ENCODE peak calls at places on chromosome 1, in six cellular contexts. One of them, this sample, is unnamed.

GRCh38 chr1:2391034-2391384 is 345 bp downstream of the MORN1 start:
- DNase-seq in tibial artery: no peak
- DNase-seq in breast epithelium: no peak
- DNase-seq in CD8-positive, alpha-beta T cell: no peak
- DNase-seq in stimulated activated naive CD8-positive, alpha-beta T cell treated with anti-CD3 and anti-CD28 coated beads, Interleukin-15, Interleukin-2, amounts not matched to agents 100 U/mL and 50 U/mL, for 24 hours: peak; percentile 31
- DNase-seq in stimulated activated CD8-positive, alpha-beta memory T cell treated with anti-CD3 and anti-CD28 coated beads, Interleukin-15, amount 100 ng/mL, for 1 hour: no peak
- DNase-seq in this sample: no peak

GRCh38 chr1:198837276-198838021 is 198.6 kb downstream of the PTPRC start:
- DNase-seq in tibial artery: no peak
- DNase-seq in breast epithelium: no peak
- DNase-seq in CD8-positive, alpha-beta T cell: no peak
- DNase-seq in stimulated activated naive CD8-positive, alpha-beta T cell treated with anti-CD3 and anti-CD28 coated beads, Interleukin-15, Interleukin-2, amounts not matched to agents 100 U/mL and 50 U/mL, for 24 hours: no peak
- DNase-seq in stimulated activated CD8-positive, alpha-beta memory T cell treated with anti-CD3 and anti-CD28 coated beads, Interleukin-15, amount 100 ng/mL, for 1 hour: no peak
- DNase-seq in this sample: no peak

GRCh38 chr1:243882276-243882675 is 32.2 kb upstream of the AKT3 start:
- DNase-seq in tibial artery: no peak
- DNase-seq in breast epithelium: no peak
- DNase-seq in CD8-positive, alpha-beta T cell: no peak
- DNase-seq in stimulated activated naive CD8-positive, alpha-beta T cell treated with anti-CD3 and anti-CD28 coated beads, Interleukin-15, Interleukin-2, amounts not matched to agents 100 U/mL and 50 U/mL, for 24 hours: no peak
- DNase-seq in stimulated activated CD8-positive, alpha-beta memory T cell treated with anti-CD3 and anti-CD28 coated beads, Interleukin-15, amount 100 ng/mL, for 1 hour: no peak
- DNase-seq in this sample: no peak

GRCh38 chr1:32100359-32100758 is 7.5 kb upstream of the KPNA6 start:
- DNase-seq in tibial artery: peak; percentile 49
- DNase-seq in breast epithelium: no peak
- DNase-seq in CD8-positive, alpha-beta T cell: no peak
- DNase-seq in stimulated activated naive CD8-positive, alpha-beta T cell treated with anti-CD3 and anti-CD28 coated beads, Interleukin-15, Interleukin-2, amounts not matched to agents 100 U/mL and 50 U/mL, for 24 hours: no peak
- DNase-seq in stimulated activated CD8-positive, alpha-beta memory T cell treated with anti-CD3 and anti-CD28 coated beads, Interleukin-15, amount 100 ng/mL, for 1 hour: no peak
- DNase-seq in this sample: no peak

GRCh38 chr1:208781391-208782035 is 537.3 kb upstream of the PLXNA2 start:
- DNase-seq in tibial artery: no peak
- DNase-seq in breast epithelium: no peak
- DNase-seq in CD8-positive, alpha-beta T cell: no peak
- DNase-seq in stimulated activated naive CD8-positive, alpha-beta T cell treated with anti-CD3 and anti-CD28 coated beads, Interleukin-15, Interleukin-2, amounts not matched to agents 100 U/mL and 50 U/mL, for 24 hours: no peak
- DNase-seq in stimulated activated CD8-positive, alpha-beta memory T cell treated with anti-CD3 and anti-CD28 coated beads, Interleukin-15, amount 100 ng/mL, for 1 hour: no peak
- DNase-seq in this sample: no peak

GRCh38 chr1:27725374-27726172 is at the start of gene FAM76A:
- DNase-seq in tibial artery: peak; percentile 99
- DNase-seq in breast epithelium: peak; percentile 99
- DNase-seq in CD8-positive, alpha-beta T cell: peak; percentile 99
- DNase-seq in stimulated activated naive CD8-positive, alpha-beta T cell treated with anti-CD3 and anti-CD28 coated beads, Interleukin-15, Interleukin-2, amounts not matched to agents 100 U/mL and 50 U/mL, for 24 hours: peak; percentile 100
- DNase-seq in stimulated activated CD8-positive, alpha-beta memory T cell treated with anti-CD3 and anti-CD28 coated beads, Interleukin-15, amount 100 ng/mL, for 1 hour: peak; percentile 99
- DNase-seq in this sample: peak; percentile 99

GRCh38 chr1:225587310-225587709 is 65.6 kb downstream of the ENAH start:
- DNase-seq in tibial artery: no peak
- DNase-seq in breast epithelium: no peak
- DNase-seq in CD8-positive, alpha-beta T cell: no peak
- DNase-seq in stimulated activated naive CD8-positive, alpha-beta T cell treated with anti-CD3 and anti-CD28 coated beads, Interleukin-15, Interleukin-2, amounts not matched to agents 100 U/mL and 50 U/mL, for 24 hours: no peak
- DNase-seq in stimulated activated CD8-positive, alpha-beta memory T cell treated with anti-CD3 and anti-CD28 coated beads, Interleukin-15, amount 100 ng/mL, for 1 hour: no peak
- DNase-seq in this sample: no peak

GRCh38 chr1:154404984-154405761 is at the start of gene IL6R:
- DNase-seq in tibial artery: peak; percentile 96
- DNase-seq in breast epithelium: peak; percentile 95
- DNase-seq in CD8-positive, alpha-beta T cell: peak; percentile 76
- DNase-seq in stimulated activated naive CD8-positive, alpha-beta T cell treated with anti-CD3 and anti-CD28 coated beads, Interleukin-15, Interleukin-2, amounts not matched to agents 100 U/mL and 50 U/mL, for 24 hours: peak; percentile 76
- DNase-seq in stimulated activated CD8-positive, alpha-beta memory T cell treated with anti-CD3 and anti-CD28 coated beads, Interleukin-15, amount 100 ng/mL, for 1 hour: peak; percentile 36
- DNase-seq in this sample: peak; percentile 72

GRCh38 chr1:189851806-189852367 is 625.8 kb downstream of the BRINP3 start:
- DNase-seq in tibial artery: no peak
- DNase-seq in breast epithelium: no peak
- DNase-seq in CD8-positive, alpha-beta T cell: no peak
- DNase-seq in stimulated activated naive CD8-positive, alpha-beta T cell treated with anti-CD3 and anti-CD28 coated beads, Interleukin-15, Interleukin-2, amounts not matched to agents 100 U/mL and 50 U/mL, for 24 hours: no peak
- DNase-seq in stimulated activated CD8-positive, alpha-beta memory T cell treated with anti-CD3 and anti-CD28 coated beads, Interleukin-15, amount 100 ng/mL, for 1 hour: no peak
- DNase-seq in this sample: no peak

GRCh38 chr1:51071291-51071690 is 30.7 kb upstream of the C1orf185 start:
- DNase-seq in tibial artery: no peak
- DNase-seq in breast epithelium: no peak
- DNase-seq in CD8-positive, alpha-beta T cell: no peak
- DNase-seq in stimulated activated naive CD8-positive, alpha-beta T cell treated with anti-CD3 and anti-CD28 coated beads, Interleukin-15, Interleukin-2, amounts not matched to agents 100 U/mL and 50 U/mL, for 24 hours: no peak
- DNase-seq in stimulated activated CD8-positive, alpha-beta memory T cell treated with anti-CD3 and anti-CD28 coated beads, Interleukin-15, amount 100 ng/mL, for 1 hour: no peak
- DNase-seq in this sample: no peak

GRCh38 chr1:75211648-75212047 is 77.5 kb downstream of the LHX8 start:
- DNase-seq in tibial artery: no peak
- DNase-seq in breast epithelium: no peak
- DNase-seq in CD8-positive, alpha-beta T cell: no peak
- DNase-seq in stimulated activated naive CD8-positive, alpha-beta T cell treated with anti-CD3 and anti-CD28 coated beads, Interleukin-15, Interleukin-2, amounts not matched to agents 100 U/mL and 50 U/mL, for 24 hours: no peak
- DNase-seq in stimulated activated CD8-positive, alpha-beta memory T cell treated with anti-CD3 and anti-CD28 coated beads, Interleukin-15, amount 100 ng/mL, for 1 hour: no peak
- DNase-seq in this sample: no peak

GRCh38 chr1:35452086-35452485 is 105.1 kb downstream of the KIAA0319L start:
- DNase-seq in tibial artery: peak; percentile 51
- DNase-seq in breast epithelium: peak; percentile 56
- DNase-seq in CD8-positive, alpha-beta T cell: no peak
- DNase-seq in stimulated activated naive CD8-positive, alpha-beta T cell treated with anti-CD3 and anti-CD28 coated beads, Interleukin-15, Interleukin-2, amounts not matched to agents 100 U/mL and 50 U/mL, for 24 hours: no peak
- DNase-seq in stimulated activated CD8-positive, alpha-beta memory T cell treated with anti-CD3 and anti-CD28 coated beads, Interleukin-15, amount 100 ng/mL, for 1 hour: no peak
- DNase-seq in this sample: no peak

GRCh38 chr1:119632103-119632490 is 16.0 kb downstream of the ZNF697 start:
- DNase-seq in tibial artery: peak; percentile 31
- DNase-seq in breast epithelium: no peak
- DNase-seq in CD8-positive, alpha-beta T cell: no peak
- DNase-seq in stimulated activated naive CD8-positive, alpha-beta T cell treated with anti-CD3 and anti-CD28 coated beads, Interleukin-15, Interleukin-2, amounts not matched to agents 100 U/mL and 50 U/mL, for 24 hours: no peak
- DNase-seq in stimulated activated CD8-positive, alpha-beta memory T cell treated with anti-CD3 and anti-CD28 coated beads, Interleukin-15, amount 100 ng/mL, for 1 hour: no peak
- DNase-seq in this sample: no peak

GRCh38 chr1:179586107-179586823 is 5.4 kb upstream of the TDRD5 start:
- DNase-seq in tibial artery: peak; percentile 62
- DNase-seq in breast epithelium: peak; percentile 69
- DNase-seq in CD8-positive, alpha-beta T cell: no peak
- DNase-seq in stimulated activated naive CD8-positive, alpha-beta T cell treated with anti-CD3 and anti-CD28 coated beads, Interleukin-15, Interleukin-2, amounts not matched to agents 100 U/mL and 50 U/mL, for 24 hours: no peak
- DNase-seq in stimulated activated CD8-positive, alpha-beta memory T cell treated with anti-CD3 and anti-CD28 coated beads, Interleukin-15, amount 100 ng/mL, for 1 hour: no peak
- DNase-seq in this sample: peak; percentile 44

GRCh38 chr1:46333300-46334029 is 7.1 kb upstream of the NSUN4 start:
- DNase-seq in tibial artery: no peak
- DNase-seq in breast epithelium: no peak
- DNase-seq in CD8-positive, alpha-beta T cell: no peak
- DNase-seq in stimulated activated naive CD8-positive, alpha-beta T cell treated with anti-CD3 and anti-CD28 coated beads, Interleukin-15, Interleukin-2, amounts not matched to agents 100 U/mL and 50 U/mL, for 24 hours: no peak
- DNase-seq in stimulated activated CD8-positive, alpha-beta memory T cell treated with anti-CD3 and anti-CD28 coated beads, Interleukin-15, amount 100 ng/mL, for 1 hour: no peak
- DNase-seq in this sample: peak; percentile 25

GRCh38 chr1:224245188-224245587 is 62.1 kb downstream of the DEGS1 start:
- DNase-seq in tibial artery: peak; percentile 68
- DNase-seq in breast epithelium: no peak
- DNase-seq in CD8-positive, alpha-beta T cell: peak; percentile 23
- DNase-seq in stimulated activated naive CD8-positive, alpha-beta T cell treated with anti-CD3 and anti-CD28 coated beads, Interleukin-15, Interleukin-2, amounts not matched to agents 100 U/mL and 50 U/mL, for 24 hours: no peak
- DNase-seq in stimulated activated CD8-positive, alpha-beta memory T cell treated with anti-CD3 and anti-CD28 coated beads, Interleukin-15, amount 100 ng/mL, for 1 hour: no peak
- DNase-seq in this sample: no peak

GRCh38 chr1:32242341-32242851 is 4.6 kb upstream of the FAM167B start:
- DNase-seq in tibial artery: peak; percentile 31
- DNase-seq in breast epithelium: no peak
- DNase-seq in CD8-positive, alpha-beta T cell: no peak
- DNase-seq in stimulated activated naive CD8-positive, alpha-beta T cell treated with anti-CD3 and anti-CD28 coated beads, Interleukin-15, Interleukin-2, amounts not matched to agents 100 U/mL and 50 U/mL, for 24 hours: no peak
- DNase-seq in stimulated activated CD8-positive, alpha-beta memory T cell treated with anti-CD3 and anti-CD28 coated beads, Interleukin-15, amount 100 ng/mL, for 1 hour: no peak
- DNase-seq in this sample: peak; percentile 49

GRCh38 chr1:70475023-70475422 is 64.0 kb downstream of the CTH start:
- DNase-seq in tibial artery: no peak
- DNase-seq in breast epithelium: no peak
- DNase-seq in CD8-positive, alpha-beta T cell: no peak
- DNase-seq in stimulated activated naive CD8-positive, alpha-beta T cell treated with anti-CD3 and anti-CD28 coated beads, Interleukin-15, Interleukin-2, amounts not matched to agents 100 U/mL and 50 U/mL, for 24 hours: no peak
- DNase-seq in stimulated activated CD8-positive, alpha-beta memory T cell treated with anti-CD3 and anti-CD28 coated beads, Interleukin-15, amount 100 ng/mL, for 1 hour: no peak
- DNase-seq in this sample: no peak

GRCh38 chr1:226603030-226603960 is 54.7 kb downstream of the STUM start:
- DNase-seq in tibial artery: peak; percentile 82
- DNase-seq in breast epithelium: peak; percentile 62
- DNase-seq in CD8-positive, alpha-beta T cell: no peak
- DNase-seq in stimulated activated naive CD8-positive, alpha-beta T cell treated with anti-CD3 and anti-CD28 coated beads, Interleukin-15, Interleukin-2, amounts not matched to agents 100 U/mL and 50 U/mL, for 24 hours: no peak
- DNase-seq in stimulated activated CD8-positive, alpha-beta memory T cell treated with anti-CD3 and anti-CD28 coated beads, Interleukin-15, amount 100 ng/mL, for 1 hour: no peak
- DNase-seq in this sample: peak; percentile 56